ENCODE peak calls at places on chromosomes 5 and 9, in eight cellular contexts. One of them, this sample, is unnamed. For H3K4me1, the result is how much of the 10 kb centered on the place peaks cover.

GRCh38 chr9:129962889-129963703 is 79.9 kb downstream of the FNBP1 start:
- DNase-seq in heart left ventricle: peak
- DNase-seq in stomach: peak
- DNase-seq in upper lobe of right lung: peak
- DNase-seq in SJSA1: peak
- DNase-seq in GM23248: peak
- DNase-seq in IMR-90: peak
- DNase-seq in PC-3: peak
- DNase-seq in this sample: peak

GRCh38 chr5:176542135-176542595 is 5.0 kb upstream of the RNF44 start:
- DNase-seq in PC-3: no peak
- DNase-seq in IMR-90: no peak
- DNase-seq in stomach: peak
- DNase-seq in GM23248: no peak
- DNase-seq in SJSA1: no peak
- DNase-seq in upper lobe of right lung: no peak
- DNase-seq in heart left ventricle: no peak
- DNase-seq in this sample: no peak

GRCh38 chr9:12856608-12857007 is 81.8 kb downstream of the LURAP1L start:
- DNase-seq in heart left ventricle: no peak
- DNase-seq in PC-3: no peak
- DNase-seq in IMR-90: no peak
- DNase-seq in stomach: no peak
- DNase-seq in SJSA1: no peak
- DNase-seq in upper lobe of right lung: no peak
- DNase-seq in GM23248: no peak
- DNase-seq in this sample: no peak

GRCh38 chr5:160743027-160743426 is 109.0 kb downstream of the ATP10B start:
- DNase-seq in SJSA1: no peak
- DNase-seq in upper lobe of right lung: no peak
- DNase-seq in IMR-90: no peak
- DNase-seq in PC-3: no peak
- DNase-seq in heart left ventricle: no peak
- DNase-seq in stomach: no peak
- DNase-seq in GM23248: no peak
- DNase-seq in this sample: no peak

GRCh38 chr5:102678267-102679058 is 76.6 kb upstream of the PAM start:
- DNase-seq in heart left ventricle: no peak
- DNase-seq in GM23248: peak
- DNase-seq in IMR-90: peak
- DNase-seq in SJSA1: no peak
- DNase-seq in PC-3: peak
- DNase-seq in upper lobe of right lung: no peak
- DNase-seq in stomach: no peak
- DNase-seq in this sample: peak

GRCh38 chr5:103505581-103506305 is 56.8 kb downstream of the NUDT12 start:
- DNase-seq in upper lobe of right lung: no peak
- DNase-seq in SJSA1: no peak
- DNase-seq in GM23248: peak
- DNase-seq in PC-3: peak
- DNase-seq in heart left ventricle: no peak
- DNase-seq in stomach: no peak
- DNase-seq in IMR-90: peak
- DNase-seq in this sample: peak

GRCh38 chr9:112273826-112274225 is 59.6 kb downstream of the PTBP3 start:
- DNase-seq in SJSA1: no peak
- DNase-seq in GM23248: no peak
- DNase-seq in PC-3: no peak
- DNase-seq in IMR-90: no peak
- DNase-seq in upper lobe of right lung: no peak
- DNase-seq in stomach: no peak
- DNase-seq in heart left ventricle: no peak
- DNase-seq in this sample: peak

GRCh38 chr5:1368236-1368635 is 23.3 kb upstream of the CLPTM1L start:
- DNase-seq in IMR-90: no peak
- DNase-seq in upper lobe of right lung: no peak
- DNase-seq in GM23248: no peak
- DNase-seq in heart left ventricle: no peak
- DNase-seq in SJSA1: no peak
- DNase-seq in PC-3: no peak
- DNase-seq in stomach: no peak
- DNase-seq in this sample: no peak

GRCh38 chr5:124278636-124279035 is 467.8 kb downstream of the ZNF608 start:
- DNase-seq in heart left ventricle: no peak
- DNase-seq in IMR-90: no peak
- DNase-seq in PC-3: peak
- DNase-seq in upper lobe of right lung: no peak
- DNase-seq in SJSA1: no peak
- DNase-seq in GM23248: no peak
- DNase-seq in stomach: no peak
- DNase-seq in this sample: no peak

GRCh38 chr5:57735754-57736153 is 253.1 kb upstream of the ACTBL2 start:
- DNase-seq in IMR-90: peak
- DNase-seq in heart left ventricle: no peak
- DNase-seq in SJSA1: peak
- DNase-seq in upper lobe of right lung: no peak
- DNase-seq in GM23248: peak
- DNase-seq in stomach: no peak
- DNase-seq in PC-3: peak
- DNase-seq in this sample: peak
- H3K4me1 ChIP-seq in IMR-90: under half
- H3K4me1 ChIP-seq in heart left ventricle: under half
- H3K4me1 ChIP-seq in SJSA1: under half
- H3K4me1 ChIP-seq in upper lobe of right lung: under half
- H3K4me1 ChIP-seq in GM23248: under half
- H3K4me1 ChIP-seq in stomach: under half
- H3K4me1 ChIP-seq in PC-3: half or more
- H3K4me1 ChIP-seq in this sample: under half

DNA sequence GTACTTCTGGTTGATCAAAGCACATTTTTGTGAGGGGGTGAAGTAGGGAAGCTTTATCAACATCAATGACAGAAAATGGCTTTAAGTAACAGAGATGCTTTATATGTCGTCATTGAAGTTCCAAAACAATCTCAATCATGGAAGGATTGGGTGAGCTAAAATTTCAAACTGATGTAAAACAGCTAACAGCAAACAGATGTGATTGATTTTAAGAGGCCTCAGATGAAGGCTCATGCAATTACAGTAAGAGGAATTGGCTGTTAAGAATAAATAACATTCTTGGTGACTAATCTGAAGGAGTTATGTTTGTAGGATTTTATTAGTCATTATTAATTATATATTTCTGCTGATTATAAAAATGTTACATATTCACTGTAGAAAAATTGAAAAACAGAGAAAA is 63.5 kb upstream of the PUM3 start:
- DNase-seq in PC-3: no peak
- DNase-seq in SJSA1: no peak
- DNase-seq in stomach: no peak
- DNase-seq in IMR-90: no peak
- DNase-seq in GM23248: no peak
- DNase-seq in heart left ventricle: no peak
- DNase-seq in upper lobe of right lung: no peak
- DNase-seq in this sample: no peak
- H3K4me3 ChIP-seq in PC-3: no peak
- H3K4me3 ChIP-seq in SJSA1: no peak
- H3K4me3 ChIP-seq in stomach: no peak
- H3K4me3 ChIP-seq in IMR-90: no peak
- H3K4me3 ChIP-seq in GM23248: no peak
- H3K4me3 ChIP-seq in heart left ventricle: no peak
- H3K4me3 ChIP-seq in upper lobe of right lung: no peak
- H3K4me3 ChIP-seq in this sample: no peak

GRCh38 chr5:69074664-69075521 is 18.9 kb upstream of the SLC30A5 start:
- DNase-seq in heart left ventricle: no peak
- DNase-seq in PC-3: no peak
- DNase-seq in upper lobe of right lung: no peak
- DNase-seq in stomach: no peak
- DNase-seq in SJSA1: no peak
- DNase-seq in GM23248: no peak
- DNase-seq in IMR-90: no peak
- DNase-seq in this sample: no peak
- H3K4me1 ChIP-seq in heart left ventricle: under half
- H3K4me1 ChIP-seq in PC-3: under half
- H3K4me1 ChIP-seq in upper lobe of right lung: under half
- H3K4me1 ChIP-seq in stomach: under half
- H3K4me1 ChIP-seq in SJSA1: under half
- H3K4me1 ChIP-seq in GM23248: under half
- H3K4me1 ChIP-seq in IMR-90: under half
- H3K4me1 ChIP-seq in this sample: under half

GRCh38 chr5:149125386-149125891 is 15.9 kb upstream of the ABLIM3 start:
- DNase-seq in stomach: peak
- DNase-seq in IMR-90: peak
- DNase-seq in upper lobe of right lung: no peak
- DNase-seq in heart left ventricle: no peak
- DNase-seq in PC-3: peak
- DNase-seq in GM23248: peak
- DNase-seq in SJSA1: no peak
- DNase-seq in this sample: no peak
- H3K4me3 ChIP-seq in stomach: no peak
- H3K4me3 ChIP-seq in IMR-90: no peak
- H3K4me3 ChIP-seq in upper lobe of right lung: no peak
- H3K4me3 ChIP-seq in heart left ventricle: no peak
- H3K4me3 ChIP-seq in PC-3: peak
- H3K4me3 ChIP-seq in GM23248: no peak
- H3K4me3 ChIP-seq in SJSA1: no peak
- H3K4me3 ChIP-seq in this sample: no peak

DNA sequence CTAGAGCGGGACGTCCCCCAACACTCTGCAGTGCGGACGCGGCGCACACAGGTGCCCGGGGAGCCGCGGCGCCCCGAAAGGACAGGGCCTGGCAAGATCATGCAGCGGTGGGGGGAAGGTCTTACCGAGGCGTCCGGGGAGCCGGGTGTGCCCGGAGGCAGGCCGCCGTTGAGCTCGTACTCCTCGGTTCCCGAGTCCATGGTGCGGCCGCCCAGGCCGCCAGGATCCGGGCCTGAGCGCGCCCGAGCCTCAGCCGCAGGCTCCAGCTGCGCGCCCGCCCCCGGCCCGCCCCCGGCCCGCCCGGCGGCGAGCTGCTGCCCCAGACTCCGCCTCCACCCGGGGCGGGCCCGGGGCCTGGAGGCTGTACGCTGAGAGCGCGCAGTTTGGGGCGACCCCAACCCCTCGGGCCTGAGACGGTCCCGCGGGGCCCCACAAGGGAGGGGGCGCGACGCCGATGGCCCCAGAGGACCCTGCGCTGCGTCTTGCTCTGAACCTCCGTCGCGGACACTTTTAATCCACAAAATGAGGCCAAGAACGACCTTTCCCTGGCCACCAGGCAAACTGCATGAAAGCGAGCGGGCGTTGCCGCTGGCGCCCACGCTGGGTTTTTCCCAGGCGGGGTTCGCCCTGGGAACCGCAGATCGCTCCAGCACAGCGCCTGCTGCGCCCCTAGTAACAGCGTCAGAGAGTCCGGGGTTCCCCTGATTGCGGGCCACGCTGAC is at the start of gene NINJ1:
- DNase-seq in PC-3: peak
- DNase-seq in stomach: peak
- DNase-seq in GM23248: peak
- DNase-seq in IMR-90: peak
- DNase-seq in heart left ventricle: peak
- DNase-seq in upper lobe of right lung: peak
- DNase-seq in SJSA1: peak
- DNase-seq in this sample: peak
- H3K4me1 ChIP-seq in PC-3: under half
- H3K4me1 ChIP-seq in stomach: half or more
- H3K4me1 ChIP-seq in GM23248: under half
- H3K4me1 ChIP-seq in IMR-90: under half
- H3K4me1 ChIP-seq in heart left ventricle: under half
- H3K4me1 ChIP-seq in upper lobe of right lung: half or more
- H3K4me1 ChIP-seq in SJSA1: half or more
- H3K4me1 ChIP-seq in this sample: under half

GRCh38 chr9:68706579-68707201 is 1.6 kb downstream of the PIP5K1B start:
- DNase-seq in heart left ventricle: no peak
- DNase-seq in upper lobe of right lung: no peak
- DNase-seq in SJSA1: no peak
- DNase-seq in GM23248: no peak
- DNase-seq in IMR-90: no peak
- DNase-seq in PC-3: no peak
- DNase-seq in stomach: no peak
- DNase-seq in this sample: no peak
- H3K4me3 ChIP-seq in heart left ventricle: peak
- H3K4me3 ChIP-seq in upper lobe of right lung: peak
- H3K4me3 ChIP-seq in SJSA1: no peak
- H3K4me3 ChIP-seq in GM23248: no peak
- H3K4me3 ChIP-seq in IMR-90: no peak
- H3K4me3 ChIP-seq in PC-3: no peak
- H3K4me3 ChIP-seq in stomach: peak
- H3K4me3 ChIP-seq in this sample: no peak

GRCh38 chr9:133490865-133491655 is 12.2 kb upstream of the SLC2A6 start:
- DNase-seq in stomach: no peak
- DNase-seq in SJSA1: no peak
- DNase-seq in PC-3: no peak
- DNase-seq in GM23248: no peak
- DNase-seq in heart left ventricle: peak
- DNase-seq in upper lobe of right lung: peak
- DNase-seq in IMR-90: no peak
- DNase-seq in this sample: no peak

GRCh38 chr9:133488686-133489252 is 9.9 kb upstream of the SLC2A6 start:
- DNase-seq in SJSA1: no peak
- DNase-seq in stomach: no peak
- DNase-seq in PC-3: no peak
- DNase-seq in IMR-90: no peak
- DNase-seq in heart left ventricle: no peak
- DNase-seq in upper lobe of right lung: peak
- DNase-seq in GM23248: no peak
- DNase-seq in this sample: no peak

GRCh38 chr9:133491656-133491925 is 12.7 kb upstream of the SLC2A6 start:
- DNase-seq in SJSA1: no peak
- DNase-seq in GM23248: no peak
- DNase-seq in stomach: no peak
- DNase-seq in heart left ventricle: peak
- DNase-seq in PC-3: no peak
- DNase-seq in IMR-90: no peak
- DNase-seq in upper lobe of right lung: no peak
- DNase-seq in this sample: no peak

GRCh38 chr9:133489253-133490190 is 10.6 kb upstream of the SLC2A6 start:
- DNase-seq in GM23248: no peak
- DNase-seq in SJSA1: peak
- DNase-seq in upper lobe of right lung: peak
- DNase-seq in IMR-90: peak
- DNase-seq in heart left ventricle: no peak
- DNase-seq in stomach: no peak
- DNase-seq in PC-3: no peak
- DNase-seq in this sample: no peak

DNA sequence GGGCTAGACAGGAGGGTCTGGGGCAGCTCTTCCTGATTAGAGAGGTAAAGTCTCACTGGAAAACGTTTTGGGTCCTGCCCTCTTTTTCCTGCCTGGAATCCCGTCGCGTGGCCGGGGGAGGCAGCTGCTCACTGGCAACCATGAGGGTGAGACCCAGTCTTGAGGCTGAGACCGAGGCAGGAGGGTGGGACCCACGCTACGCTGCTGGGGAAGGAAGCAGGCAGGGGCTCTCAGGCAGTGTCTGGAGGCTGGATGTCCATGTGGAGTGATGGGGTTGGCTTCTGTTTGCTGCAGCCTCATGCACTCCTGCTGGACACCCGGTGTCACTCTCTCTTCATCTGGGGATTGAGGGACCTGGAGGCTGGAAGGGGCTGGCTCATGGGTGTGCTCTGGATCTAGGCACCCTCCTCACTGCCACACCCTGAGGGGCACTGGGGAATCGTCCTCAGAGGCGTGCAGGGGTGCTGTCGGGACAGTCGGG is 11.3 kb upstream of the SLC2A6 start:
- DNase-seq in upper lobe of right lung: peak
- DNase-seq in IMR-90: no peak
- DNase-seq in SJSA1: no peak
- DNase-seq in PC-3: no peak
- DNase-seq in heart left ventricle: no peak
- DNase-seq in stomach: no peak
- DNase-seq in GM23248: no peak
- DNase-seq in this sample: no peak
- H3K4me1 ChIP-seq in upper lobe of right lung: under half
- H3K4me1 ChIP-seq in IMR-90: under half
- H3K4me1 ChIP-seq in SJSA1: under half
- H3K4me1 ChIP-seq in PC-3: under half
- H3K4me1 ChIP-seq in heart left ventricle: under half
- H3K4me1 ChIP-seq in stomach: under half
- H3K4me1 ChIP-seq in GM23248: under half
- H3K4me1 ChIP-seq in this sample: under half

This sample was measured in adipocyte.